ENCODE peak calls at places on chromosome 19, in ten cellular contexts. W, G, R, P, I, V, T, X, S and B are unnamed samples.

GRCh38 chr19:45881082-45881908 is 4.6 kb downstream of the IRF2BP1 start:
- DNase-seq in W (no peak), G (no peak), R (no peak), P (no peak), I (no peak), V (no peak), T (peak; percentile 42), X (no peak), S (no peak), B (no peak)

GRCh38 chr19:50646074-50646807 is 3.0 kb upstream of the C19orf81 start:
- DNase-seq in W (no peak), G (no peak), R (no peak), P (no peak), I (peak; percentile 72), V (peak; percentile 79), T (no peak), X (no peak), S (no peak), B (no peak)

GRCh38 chr19:47003611-47003935 is 16.1 kb upstream of the NPAS1 start:
- DNase-seq in W (no peak), G (no peak), R (no peak), P (no peak), I (peak; percentile 29), V (no peak), T (no peak), X (no peak), S (no peak), B (no peak)

GRCh38 chr19:40089462-40089861 is 1.3 kb downstream of the ZNF780A start:
- DNase-seq in W (no peak), G (no peak), R (no peak), P (no peak), I (peak; percentile 49), V (peak; percentile 6), T (no peak), X (no peak), S (no peak), B (no peak)

GRCh38 chr19:47682939-47683338 is 30.3 kb upstream of the EHD2 start:
- DNase-seq in W (no peak), G (no peak), R (no peak), P (no peak), I (peak; percentile 13), V (no peak), T (no peak), X (no peak), S (no peak), B (no peak)

GRCh38 chr19:6318772-6319171 is 14.6 kb downstream of the ACER1 start:
- DNase-seq in W (no peak), G (no peak), R (no peak), P (no peak), I (peak; percentile 50), V (peak; percentile 40), T (no peak), X (no peak), S (no peak), B (no peak)

GRCh38 chr19:55157064-55157908 is at the start of gene TNNI3:
- DNase-seq in W (peak; percentile 77), G (no peak), R (no peak), P (no peak), I (no peak), V (no peak), T (no peak), X (no peak), S (no peak), B (no peak)

GRCh38 chr19:41965127-41965526 is 6.0 kb upstream of the RABAC1 start:
- DNase-seq in W (no peak), G (no peak), R (no peak), P (no peak), I (no peak), V (no peak), T (no peak), X (no peak), S (no peak), B (no peak)

GRCh38 chr19:8079988-8080387 is 27.4 kb downstream of the CCL25 start:
- DNase-seq in W (no peak), G (no peak), R (no peak), P (no peak), I (no peak), V (no peak), T (no peak), X (no peak), S (no peak), B (no peak)

GRCh38 chr19:5718032-5718578 is 1.8 kb downstream of the LONP1 start:
- DNase-seq in W (no peak), G (no peak), R (no peak), P (no peak), I (peak; percentile 81), V (peak; percentile 62), T (no peak), X (no peak), S (no peak), B (no peak)

DNA sequence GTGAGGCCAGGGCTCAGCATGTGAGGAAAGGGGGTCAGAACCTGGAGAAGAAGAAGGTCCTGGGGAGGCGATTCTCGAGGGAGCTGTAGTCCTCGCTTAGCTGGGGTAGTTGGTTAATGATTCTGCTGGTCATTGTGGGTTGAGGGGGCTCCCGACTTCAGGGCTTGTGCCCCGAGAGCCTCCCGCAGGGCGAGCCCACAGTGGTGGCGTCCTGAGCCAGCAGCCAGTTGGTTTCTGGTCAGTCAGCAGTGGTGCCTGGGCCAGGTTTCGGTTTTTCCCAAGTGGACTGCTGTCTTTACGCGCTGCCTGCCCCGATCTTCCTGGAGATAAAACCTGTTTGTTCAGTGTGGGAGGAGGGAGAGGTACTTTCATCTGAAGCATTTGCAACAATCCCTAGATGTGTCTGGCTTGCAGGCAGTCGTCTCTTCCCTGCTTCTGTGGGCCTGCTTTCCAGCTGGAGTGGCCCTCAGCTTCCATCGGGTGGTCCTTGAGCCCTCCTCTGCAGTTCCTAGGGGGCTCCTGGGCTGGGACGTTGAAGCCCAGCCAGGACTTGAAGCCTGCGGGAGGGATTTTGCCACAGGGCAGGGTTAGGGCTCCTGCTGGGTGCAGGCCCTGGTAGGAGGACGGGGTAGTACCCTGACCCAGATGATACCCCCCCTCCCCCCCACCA is 3.2 kb downstream of the PTBP1 start:
- DNase-seq in W (no peak), G (no peak), R (no peak), P (no peak), I (peak; percentile 74), V (no peak), T (peak; percentile 68), X (peak; percentile 53), S (peak; percentile 68), B (no peak)
- H3K4me3 ChIP-seq in W (peak overlapping the region; percentile 77), G (peak overlapping the region; percentile 99), R (no peak overlapping the region), P (no peak overlapping the region), I (peak overlapping the region; percentile 86), V (peak overlapping the region; percentile 37), T (no peak overlapping the region), X (no peak overlapping the region), S (no peak overlapping the region), B (no peak overlapping the region)

DNA sequence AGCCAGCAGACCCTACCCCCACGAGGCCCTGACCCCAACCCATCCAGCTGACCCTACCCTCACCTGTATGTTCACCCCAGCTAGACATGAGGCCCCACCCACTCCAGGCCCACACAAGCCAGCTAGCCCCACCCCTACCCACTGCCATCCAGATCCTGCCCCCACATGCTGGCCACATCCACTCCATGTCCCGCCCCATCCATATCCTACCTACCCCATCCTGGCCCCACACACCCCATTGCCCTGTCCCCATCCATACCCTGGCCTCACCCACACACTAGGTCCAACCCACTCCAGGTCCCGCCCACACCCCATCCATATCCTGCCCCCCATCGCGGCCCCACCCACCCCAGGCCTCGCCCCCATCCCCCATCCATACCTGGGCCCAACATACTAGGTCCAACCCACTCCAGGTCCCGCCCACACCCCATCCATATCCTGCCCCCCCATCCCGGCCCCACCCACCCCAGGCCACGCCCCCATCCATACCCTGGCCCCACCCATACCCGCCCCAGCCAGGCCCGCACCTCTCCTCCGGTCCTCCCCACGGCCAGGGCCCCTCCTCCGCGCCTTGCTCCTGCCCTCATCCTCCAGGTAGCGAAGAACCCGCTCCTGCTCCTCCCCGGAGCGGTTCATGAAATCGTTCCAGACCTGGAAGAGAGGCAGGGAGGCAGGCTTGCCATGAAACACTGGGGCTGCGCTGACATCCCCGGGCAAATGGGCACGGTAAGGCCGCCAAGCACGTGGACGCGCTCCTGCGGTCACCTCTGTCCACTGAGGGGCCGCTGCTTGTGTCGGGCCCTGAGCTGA is 7.2 kb downstream of the RNU6-9 start:
- DNase-seq in W (no peak), G (no peak), R (no peak), P (no peak), I (no peak), V (no peak), T (no peak), X (no peak), S (peak; percentile 38), B (no peak)
- H3K27ac ChIP-seq in W (no peak overlapping the region), G (no peak overlapping the region), R (no peak overlapping the region), P (no peak overlapping the region), I (no peak overlapping the region), V (no peak overlapping the region), T (no peak overlapping the region), X (no peak overlapping the region), S (no peak overlapping the region), B (no peak overlapping the region)

GRCh38 chr19:21166436-21166835 is 24.6 kb downstream of the ZNF431 start:
- DNase-seq in W (no peak), G (no peak), R (no peak), P (no peak), I (no peak), V (no peak), T (no peak), X (no peak), S (no peak), B (no peak)
- H3K36me3 ChIP-seq in W (peaks cover 44% of the 10 kb centered on the region), G (no peaks in the 10 kb centered on the region), R (peaks cover 1% of the 10 kb centered on the region), P (no peaks in the 10 kb centered on the region), I (peaks cover 30% of the 10 kb centered on the region), V (no peaks in the 10 kb centered on the region), T (no peaks in the 10 kb centered on the region), X (no peaks in the 10 kb centered on the region), S (no peaks in the 10 kb centered on the region), B (peaks cover 9% of the 10 kb centered on the region)

GRCh38 chr19:10106100-10106936 is at the start of gene PPAN:
- DNase-seq in W (peak; percentile 97), G (peak; percentile 96), R (peak; percentile 99), P (peak; percentile 98), I (peak; percentile 100), V (peak; percentile 98), T (peak; percentile 99), X (peak; percentile 99), S (peak; percentile 100), B (peak; percentile 98)

GRCh38 chr19:10109528-10109927 is 2.0 kb upstream of the P2RY11 start:
- DNase-seq in W (no peak), G (no peak), R (peak; percentile 73), P (no peak), I (no peak), V (no peak), T (no peak), X (no peak), S (no peak), B (no peak)

GRCh38 chr19:10107817-10108367 is 1.7 kb downstream of the PPAN start:
- DNase-seq in W (no peak), G (no peak), R (no peak), P (no peak), I (no peak), V (no peak), T (no peak), X (no peak), S (no peak), B (no peak)

GRCh38 chr19:10105241-10106099 is 692 bp upstream of the PPAN start:
- DNase-seq in W (no peak), G (no peak), R (no peak), P (no peak), I (peak; percentile 38), V (no peak), T (no peak), X (no peak), S (no peak), B (no peak)

DNA sequence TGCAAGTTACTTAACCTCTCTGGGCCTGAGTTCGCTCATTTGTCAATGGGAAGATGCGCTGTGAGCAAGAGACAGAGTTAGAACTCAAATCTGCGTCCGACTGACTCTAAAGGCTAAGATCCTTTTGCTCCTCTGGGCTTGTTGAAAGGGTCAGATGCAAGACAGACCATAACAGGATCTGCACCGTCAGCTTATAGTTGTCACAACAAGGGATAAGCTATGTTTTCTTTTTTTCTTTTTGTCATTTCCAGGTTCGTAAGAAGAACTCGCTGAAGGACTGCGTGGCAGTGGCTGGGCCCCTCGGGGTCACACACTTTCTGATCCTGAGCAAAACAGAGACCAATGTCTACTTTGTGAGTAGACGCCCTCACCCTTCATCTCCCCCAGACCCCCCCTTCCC is 1.1 kb downstream of the PPAN start:
- DNase-seq in W (no peak), G (no peak), R (no peak), P (no peak), I (no peak), V (no peak), T (no peak), X (no peak), S (no peak), B (no peak)
- H3K4me3 ChIP-seq in W (peak overlapping the region; percentile 99), G (peak overlapping the region; percentile 72), R (no peak overlapping the region), P (no peak overlapping the region), I (peak overlapping the region; percentile 95), V (peak overlapping the region; percentile 89), T (peak overlapping the region; percentile 54), X (no peak overlapping the region), S (peak overlapping the region; percentile 99), B (peak overlapping the region; percentile 23)